ENCODE peak calls at places on chromosomes 1 and 21, in five cellular contexts. One of them, this sample, is unnamed.

GRCh38 chr1:218464871-218465270 is 119.7 kb downstream of the TGFB2 start:
- DNase-seq in activated T-cell treated with anti-CD3 and anti-CD28 coated beads for 24 hours: no peak
- DNase-seq in CD8-positive, alpha-beta T cell: no peak
- DNase-seq in small intestine: no peak
- DNase-seq in NAMALWA: no peak
- DNase-seq in this sample: no peak

GRCh38 chr1:206899717-206900116 is 2.5 kb downstream of the IL24 start:
- DNase-seq in activated T-cell treated with anti-CD3 and anti-CD28 coated beads for 24 hours: no peak
- DNase-seq in CD8-positive, alpha-beta T cell: no peak
- DNase-seq in small intestine: no peak
- DNase-seq in NAMALWA: no peak
- DNase-seq in this sample: no peak

GRCh38 chr1:87744056-87744455 is 415.4 kb downstream of the LMO4 start:
- DNase-seq in CD8-positive, alpha-beta T cell: no peak
- DNase-seq in NAMALWA: no peak
- DNase-seq in small intestine: no peak
- DNase-seq in activated T-cell treated with anti-CD3 and anti-CD28 coated beads for 24 hours: no peak
- DNase-seq in this sample: no peak

GRCh38 chr21:15172963-15173362 is 108.2 kb upstream of the NRIP1 start:
- DNase-seq in NAMALWA: no peak
- DNase-seq in small intestine: no peak
- DNase-seq in activated T-cell treated with anti-CD3 and anti-CD28 coated beads for 24 hours: no peak
- DNase-seq in CD8-positive, alpha-beta T cell: no peak
- DNase-seq in this sample: no peak

GRCh38 chr1:152112101-152112884 is 3.0 kb downstream of the TCHH start:
- DNase-seq in CD8-positive, alpha-beta T cell: no peak
- DNase-seq in NAMALWA: no peak
- DNase-seq in small intestine: peak
- DNase-seq in activated T-cell treated with anti-CD3 and anti-CD28 coated beads for 24 hours: no peak
- DNase-seq in this sample: no peak

GRCh38 chr1:2074944-2075740 is 24.9 kb downstream of the PRKCZ start:
- DNase-seq in NAMALWA: no peak
- DNase-seq in small intestine: no peak
- DNase-seq in activated T-cell treated with anti-CD3 and anti-CD28 coated beads for 24 hours: no peak
- DNase-seq in CD8-positive, alpha-beta T cell: no peak
- DNase-seq in this sample: no peak

GRCh38 chr21:30674312-30674711 is 31.6 kb downstream of the KRTAP20-3 start:
- DNase-seq in small intestine: no peak
- DNase-seq in activated T-cell treated with anti-CD3 and anti-CD28 coated beads for 24 hours: no peak
- DNase-seq in CD8-positive, alpha-beta T cell: no peak
- DNase-seq in NAMALWA: no peak
- DNase-seq in this sample: no peak

GRCh38 chr1:205172729-205173366 is 38.7 kb downstream of the DSTYK start:
- DNase-seq in small intestine: no peak
- DNase-seq in activated T-cell treated with anti-CD3 and anti-CD28 coated beads for 24 hours: no peak
- DNase-seq in NAMALWA: no peak
- DNase-seq in CD8-positive, alpha-beta T cell: no peak
- DNase-seq in this sample: no peak

GRCh38 chr1:93751391-93752250 is 70.0 kb upstream of the BCAR3 start:
- DNase-seq in small intestine: no peak
- DNase-seq in activated T-cell treated with anti-CD3 and anti-CD28 coated beads for 24 hours: no peak
- DNase-seq in NAMALWA: no peak
- DNase-seq in CD8-positive, alpha-beta T cell: no peak
- DNase-seq in this sample: no peak

GRCh38 chr1:203069028-203069804 is 16.6 kb downstream of the MYOG start:
- DNase-seq in CD8-positive, alpha-beta T cell: no peak
- DNase-seq in NAMALWA: peak
- DNase-seq in small intestine: no peak
- DNase-seq in activated T-cell treated with anti-CD3 and anti-CD28 coated beads for 24 hours: no peak
- DNase-seq in this sample: no peak

GRCh38 chr1:225915538-225915991 is 8.5 kb downstream of the PYCR2 start:
- DNase-seq in small intestine: no peak
- DNase-seq in NAMALWA: no peak
- DNase-seq in CD8-positive, alpha-beta T cell: no peak
- DNase-seq in activated T-cell treated with anti-CD3 and anti-CD28 coated beads for 24 hours: no peak
- DNase-seq in this sample: no peak

GRCh38 chr1:1069061-1069710 is 4.9 kb downstream of the RNF223 start:
- DNase-seq in activated T-cell treated with anti-CD3 and anti-CD28 coated beads for 24 hours: peak
- DNase-seq in CD8-positive, alpha-beta T cell: peak
- DNase-seq in small intestine: peak
- DNase-seq in NAMALWA: peak
- DNase-seq in this sample: peak

GRCh38 chr1:121418369-121419049 is 233.7 kb downstream of the SRGAP2C start:
- DNase-seq in CD8-positive, alpha-beta T cell: no peak
- DNase-seq in activated T-cell treated with anti-CD3 and anti-CD28 coated beads for 24 hours: no peak
- DNase-seq in NAMALWA: no peak
- DNase-seq in small intestine: no peak
- DNase-seq in this sample: no peak

GRCh38 chr1:178192686-178193085 is 98.8 kb downstream of the RASAL2 start:
- DNase-seq in activated T-cell treated with anti-CD3 and anti-CD28 coated beads for 24 hours: no peak
- DNase-seq in small intestine: peak
- DNase-seq in CD8-positive, alpha-beta T cell: no peak
- DNase-seq in NAMALWA: peak
- DNase-seq in this sample: no peak

GRCh38 chr1:24216254-24216653 is 29.2 kb upstream of the IFNLR1 start:
- DNase-seq in small intestine: no peak
- DNase-seq in CD8-positive, alpha-beta T cell: no peak
- DNase-seq in activated T-cell treated with anti-CD3 and anti-CD28 coated beads for 24 hours: no peak
- DNase-seq in NAMALWA: no peak
- DNase-seq in this sample: no peak

GRCh38 chr21:26072891-26073615 is 97.5 kb downstream of the APP start:
- DNase-seq in activated T-cell treated with anti-CD3 and anti-CD28 coated beads for 24 hours: no peak
- DNase-seq in CD8-positive, alpha-beta T cell: no peak
- DNase-seq in NAMALWA: no peak
- DNase-seq in small intestine: no peak
- DNase-seq in this sample: no peak

GRCh38 chr1:51093566-51093965 is 8.5 kb upstream of the C1orf185 start:
- DNase-seq in small intestine: no peak
- DNase-seq in CD8-positive, alpha-beta T cell: no peak
- DNase-seq in NAMALWA: no peak
- DNase-seq in activated T-cell treated with anti-CD3 and anti-CD28 coated beads for 24 hours: no peak
- DNase-seq in this sample: no peak

GRCh38 chr1:179776831-179777230 is 33.7 kb downstream of the FAM163A start:
- DNase-seq in CD8-positive, alpha-beta T cell: no peak
- DNase-seq in NAMALWA: no peak
- DNase-seq in small intestine: no peak
- DNase-seq in activated T-cell treated with anti-CD3 and anti-CD28 coated beads for 24 hours: no peak
- DNase-seq in this sample: no peak

GRCh38 chr1:51236548-51237312 is 657 bp downstream of the RNF11 start:
- DNase-seq in activated T-cell treated with anti-CD3 and anti-CD28 coated beads for 24 hours: peak
- DNase-seq in small intestine: peak
- DNase-seq in CD8-positive, alpha-beta T cell: peak
- DNase-seq in NAMALWA: peak
- DNase-seq in this sample: peak

GRCh38 chr1:220818421-220819173 is 31.9 kb downstream of the MTARC1 start:
- DNase-seq in small intestine: no peak
- DNase-seq in NAMALWA: no peak
- DNase-seq in activated T-cell treated with anti-CD3 and anti-CD28 coated beads for 24 hours: no peak
- DNase-seq in CD8-positive, alpha-beta T cell: no peak
- DNase-seq in this sample: no peak